ENCODE peak calls at places on chromosomes 12 and 14, in five cellular contexts. One of them, this sample, is unnamed.

GRCh38 chr12:58919271-58920101 is 818 bp downstream of the LRIG3 start:
- DNase-seq in AG04449: no peak
- DNase-seq in epithelial cell of esophagus: peak
- DNase-seq in activated B cell treated with CpG ODN at 0.5 μM for 24 hours: no peak
- DNase-seq in EH: peak
- DNase-seq in this sample: no peak

GRCh38 chr12:104599985-104600712 is 143.4 kb downstream of the CHST11 start:
- DNase-seq in AG04449: no peak
- DNase-seq in epithelial cell of esophagus: no peak
- DNase-seq in activated B cell treated with CpG ODN at 0.5 μM for 24 hours: no peak
- DNase-seq in EH: no peak
- DNase-seq in this sample: no peak

GRCh38 chr14:39431416-39432178 is 636 bp downstream of the FBXO33 start:
- DNase-seq in AG04449: no peak
- DNase-seq in epithelial cell of esophagus: peak
- DNase-seq in activated B cell treated with CpG ODN at 0.5 μM for 24 hours: no peak
- DNase-seq in EH: peak
- DNase-seq in this sample: no peak

GRCh38 chr12:19872745-19873144 is 433.5 kb downstream of the AEBP2 start:
- DNase-seq in AG04449: no peak
- DNase-seq in epithelial cell of esophagus: no peak
- DNase-seq in activated B cell treated with CpG ODN at 0.5 μM for 24 hours: no peak
- DNase-seq in EH: no peak
- DNase-seq in this sample: no peak

GRCh38 chr12:101501410-101502045 is 26.4 kb downstream of the SPIC start:
- DNase-seq in AG04449: no peak
- DNase-seq in epithelial cell of esophagus: no peak
- DNase-seq in activated B cell treated with CpG ODN at 0.5 μM for 24 hours: no peak
- DNase-seq in EH: peak
- DNase-seq in this sample: no peak

GRCh38 chr12:49552014-49552413 is 13.2 kb downstream of the KCNH3 start:
- DNase-seq in AG04449: no peak
- DNase-seq in epithelial cell of esophagus: peak
- DNase-seq in activated B cell treated with CpG ODN at 0.5 μM for 24 hours: no peak
- DNase-seq in EH: peak
- DNase-seq in this sample: no peak

GRCh38 chr14:64891839-64892375 is 12.2 kb upstream of the SPTB start:
- DNase-seq in AG04449: peak
- DNase-seq in epithelial cell of esophagus: peak
- DNase-seq in activated B cell treated with CpG ODN at 0.5 μM for 24 hours: no peak
- DNase-seq in EH: peak
- DNase-seq in this sample: peak

GRCh38 chr14:76056128-76056527 is 70.6 kb downstream of the IFT43 start:
- DNase-seq in AG04449: no peak
- DNase-seq in epithelial cell of esophagus: peak
- DNase-seq in activated B cell treated with CpG ODN at 0.5 μM for 24 hours: no peak
- DNase-seq in EH: peak
- DNase-seq in this sample: no peak

GRCh38 chr14:65369560-65369959 is 43.0 kb upstream of the FUT8 start:
- DNase-seq in AG04449: no peak
- DNase-seq in epithelial cell of esophagus: no peak
- DNase-seq in activated B cell treated with CpG ODN at 0.5 μM for 24 hours: no peak
- DNase-seq in EH: no peak
- DNase-seq in this sample: no peak

GRCh38 chr12:10661338-10661737 is 12.5 kb downstream of the STYK1 start:
- DNase-seq in AG04449: no peak
- DNase-seq in epithelial cell of esophagus: peak
- DNase-seq in activated B cell treated with CpG ODN at 0.5 μM for 24 hours: no peak
- DNase-seq in EH: peak
- DNase-seq in this sample: peak